ENCODE peak calls at places on chromosomes 12 and 14, in nine cellular contexts. I is EL; H is GM04504; A is naive thymus-derived CD8-positive, alpha-beta T cell; Y is NCI-H1105; S is suprapubic skin; V is lung; U is GM20000; R is fibroblast of mammary gland. P is an unnamed sample.

GRCh38 chr12:50538178-50538577 is 33.4 kb downstream of the DIP2B start:
- DNase-seq in I (no peak), H (no peak), A (no peak), Y (no peak), S (no peak), V (no peak), U (no peak), R (no peak), P (no peak)

GRCh38 chr14:103890052-103890371 is 38.2 kb upstream of the TDRD9 start:
- DNase-seq in I (no peak), H (no peak), A (no peak), Y (no peak), S (no peak), V (no peak), U (no peak), R (no peak), P (no peak)

GRCh38 chr12:123119808-123120207 is 31.1 kb downstream of the PITPNM2 start:
- DNase-seq in I (no peak), H (no peak), A (no peak), Y (no peak), S (no peak), V (no peak), U (peak), R (peak), P (no peak)

GRCh38 chr14:53630336-53630735 is 326.3 kb downstream of the BMP4 start:
- DNase-seq in I (no peak), H (no peak), A (no peak), Y (peak), S (no peak), V (no peak), U (no peak), R (no peak), P (peak)

GRCh38 chr14:54627718-54628345 is 60.9 kb downstream of the SAMD4A start:
- DNase-seq in I (peak), H (peak), A (peak), Y (no peak), S (peak), V (no peak), U (peak), R (peak), P (peak)

GRCh38 chr14:56129941-56130340 is 11.7 kb downstream of the PELI2 start:
- DNase-seq in I (no peak), H (no peak), A (no peak), Y (no peak), S (no peak), V (no peak), U (no peak), R (peak), P (no peak)

GRCh38 chr14:24159777-24160498 is 1.1 kb upstream of the IRF9 start:
- DNase-seq in I (no peak), H (no peak), A (no peak), Y (no peak), S (no peak), V (no peak), U (no peak), R (no peak), P (no peak)

GRCh38 chr14:61663312-61663974 is 31.9 kb upstream of the HIF1A start:
- DNase-seq in I (no peak), H (no peak), A (no peak), Y (no peak), S (no peak), V (no peak), U (peak), R (no peak), P (no peak)

GRCh38 chr12:7411343-7411742 is 32.6 kb downstream of the CD163L1 start:
- DNase-seq in I (no peak), H (no peak), A (no peak), Y (no peak), S (no peak), V (no peak), U (no peak), R (no peak), P (no peak)

GRCh38 chr12:121295123-121295745 is 1.3 kb downstream of the CAMKK2 start:
- DNase-seq in I (no peak), H (no peak), A (no peak), Y (no peak), S (no peak), V (no peak), U (peak), R (no peak), P (no peak)

GRCh38 chr14:58668848-58669480 is 31.2 kb downstream of the DACT1 start:
- DNase-seq in I (no peak), H (no peak), A (no peak), Y (no peak), S (no peak), V (no peak), U (no peak), R (no peak), P (no peak)

GRCh38 chr14:74504874-74505617 is 11.5 kb downstream of the ISCA2 start:
- DNase-seq in I (no peak), H (no peak), A (no peak), Y (no peak), S (no peak), V (no peak), U (no peak), R (no peak), P (no peak)

GRCh38 chr12:51941011-51941561 is 10.4 kb upstream of the ACVR1B start:
- DNase-seq in I (peak), H (no peak), A (no peak), Y (peak), S (no peak), V (no peak), U (no peak), R (peak), P (no peak)

GRCh38 chr12:120356567-120357030 is 12.4 kb downstream of the MSI1 start:
- DNase-seq in I (peak), H (peak), A (peak), Y (peak), S (peak), V (peak), U (peak), R (peak), P (peak)

P was measured in renal cortical epithelial cell.